ENCODE peak calls at places on chromosomes 7 and 10, in seven cellular contexts. H, X, P, N, W, R and F are unnamed samples.

GRCh38 chr7:106152313-106152665 is 40.2 kb upstream of the SYPL1 start:
- DNase-seq in W (no peak), R (no peak), N (no peak), P (no peak), X (no peak), H (no peak), F (no peak)

GRCh38 chr7:66321283-66321682 is 116.1 kb downstream of the TPST1 start:
- DNase-seq in H (no peak), W (no peak), N (no peak), P (no peak), X (no peak), R (no peak), F (no peak)

GRCh38 chr7:617614-618538 is 98.2 kb upstream of the PDGFA start:
- DNase-seq in X (no peak), R (no peak), P (no peak), N (no peak), W (no peak), H (no peak), F (no peak)

GRCh38 chr10:117140525-117140902 is 2.4 kb upstream of the VAX1 start:
- DNase-seq in X (no peak), N (no peak), W (no peak), P (no peak), H (no peak), R (no peak), F (no peak)

GRCh38 chr10:58867683-58868082 is 308.8 kb upstream of the PHYHIPL start:
- DNase-seq in W (no peak), R (no peak), N (no peak), P (no peak), X (no peak), H (no peak), F (no peak)

GRCh38 chr10:46077616-46078268 is 31.7 kb upstream of the MSMB start:
- DNase-seq in X (no peak), N (no peak), H (no peak), P (no peak), R (no peak), W (no peak), F (no peak)

GRCh38 chr10:28130267-28130666 is 131.4 kb upstream of the ODAD2 start:
- DNase-seq in N (peak), X (peak), P (peak), H (no peak), W (no peak), R (no peak), F (peak)

GRCh38 chr10:78211476-78212110 is 177.9 kb downstream of the RPS24 start:
- DNase-seq in X (peak), H (no peak), R (no peak), P (peak), N (peak), W (no peak), F (peak)

GRCh38 chr7:85172530-85172941 is 14.3 kb downstream of the SEMA3D start:
- DNase-seq in W (no peak), N (peak), R (no peak), P (no peak), H (no peak), X (peak), F (peak)

GRCh38 chr7:45863715-45864114 is 9.2 kb downstream of the CCDC201 start:
- DNase-seq in R (no peak), H (no peak), W (no peak), N (no peak), P (no peak), X (no peak), F (no peak)

GRCh38 chr7:155959894-155960293 is 147.6 kb upstream of the SHH start:
- DNase-seq in N (no peak), R (no peak), H (no peak), P (no peak), X (peak), W (no peak), F (no peak)

GRCh38 chr7:83096065-83096580 is 66.6 kb downstream of the PCLO start:
- DNase-seq in N (no peak), H (no peak), W (no peak), P (no peak), X (no peak), R (no peak), F (no peak)

GRCh38 chr10:132721725-132722124 is 64.2 kb downstream of the NKX6-2 start:
- DNase-seq in X (peak), R (no peak), P (no peak), N (no peak), H (no peak), W (no peak), F (no peak)

GRCh38 chr7:127189074-127189473 is 63.7 kb downstream of the GRM8 start:
- DNase-seq in R (no peak), X (no peak), W (no peak), H (no peak), N (no peak), P (no peak), F (no peak)

GRCh38 chr7:111459757-111460280 is 102.5 kb downstream of the IMMP2L start:
- DNase-seq in W (no peak), P (no peak), N (peak), X (no peak), H (no peak), R (no peak), F (no peak)

GRCh38 chr10:104638861-104639594 is 2.1 kb upstream of the SORCS3 start:
- DNase-seq in R (no peak), H (no peak), W (no peak), X (no peak), P (peak), N (no peak), F (no peak)

GRCh38 chr7:30917216-30917893 is 5.7 kb downstream of the AQP1 start:
- DNase-seq in P (no peak), R (no peak), N (no peak), H (no peak), X (no peak), W (no peak), F (no peak)

GRCh38 chr7:332020-332517 is 42.1 kb downstream of the FOXL3 start:
- DNase-seq in W (no peak), P (no peak), N (no peak), R (no peak), H (no peak), X (no peak), F (no peak)

GRCh38 chr10:102776779-102777417 is 33.1 kb downstream of the WBP1L start:
- DNase-seq in R (no peak), X (peak), H (no peak), P (no peak), W (no peak), N (peak), F (peak)

GRCh38 chr7:47663841-47664240 is 81.9 kb upstream of the TNS3 start:
- DNase-seq in P (no peak), X (no peak), W (no peak), N (no peak), H (no peak), R (no peak), F (no peak)

GRCh38 chr7:159197066-159197975 is 52.7 kb upstream of the VIPR2 start:
- DNase-seq in W (no peak), N (no peak), H (no peak), X (no peak), R (no peak), P (no peak), F (peak)

GRCh38 chr7:91310829-91311460 is 46.7 kb downstream of the FZD1 start:
- DNase-seq in R (no peak), P (no peak), N (peak), X (no peak), H (no peak), W (no peak), F (peak)

GRCh38 chr7:75688200-75689136 is 50.3 kb downstream of the HIP1 start:
- DNase-seq in W (no peak), R (no peak), P (no peak), X (no peak), H (no peak), N (no peak), F (no peak)